ENCODE peak calls at places on chromosomes 16 and 17, in nine cellular contexts. One of them, this sample, is unnamed.

GRCh38 chr17:16818340-16818739 is 128.3 kb downstream of the CCDC144A start:
- DNase-seq in lower lobe of right lung: no peak
- DNase-seq in WTC11: no peak
- DNase-seq in astrocyte of the spinal cord: no peak
- DNase-seq in mesothelial cell of epicardium: no peak
- DNase-seq in GM23338: no peak
- DNase-seq in right lobe of liver: no peak
- DNase-seq in progenitor cell of endocrine pancreas: no peak
- DNase-seq in CD8-positive, alpha-beta T cell: no peak
- DNase-seq in this sample: no peak

GRCh38 chr17:28528329-28529011 is 22.3 kb downstream of the FOXN1 start:
- DNase-seq in progenitor cell of endocrine pancreas: no peak
- DNase-seq in right lobe of liver: no peak
- DNase-seq in GM23338: peak
- DNase-seq in WTC11: no peak
- DNase-seq in astrocyte of the spinal cord: no peak
- DNase-seq in mesothelial cell of epicardium: no peak
- DNase-seq in CD8-positive, alpha-beta T cell: no peak
- DNase-seq in lower lobe of right lung: no peak
- DNase-seq in this sample: no peak

GRCh38 chr17:48294989-48295892 is 134.8 kb downstream of the SKAP1 start:
- DNase-seq in astrocyte of the spinal cord: no peak
- DNase-seq in mesothelial cell of epicardium: no peak
- DNase-seq in WTC11: no peak
- DNase-seq in lower lobe of right lung: no peak
- DNase-seq in progenitor cell of endocrine pancreas: no peak
- DNase-seq in CD8-positive, alpha-beta T cell: no peak
- DNase-seq in right lobe of liver: no peak
- DNase-seq in GM23338: no peak
- DNase-seq in this sample: no peak

GRCh38 chr16:16014329-16015224 is 65.2 kb downstream of the ABCC1 start:
- DNase-seq in WTC11: no peak
- DNase-seq in GM23338: no peak
- DNase-seq in right lobe of liver: peak
- DNase-seq in CD8-positive, alpha-beta T cell: no peak
- DNase-seq in astrocyte of the spinal cord: peak
- DNase-seq in lower lobe of right lung: peak
- DNase-seq in mesothelial cell of epicardium: no peak
- DNase-seq in progenitor cell of endocrine pancreas: no peak
- DNase-seq in this sample: no peak

GRCh38 chr17:59840329-59840907 is 52.3 kb downstream of the TUBD1 start:
- DNase-seq in progenitor cell of endocrine pancreas: no peak
- DNase-seq in astrocyte of the spinal cord: peak
- DNase-seq in right lobe of liver: no peak
- DNase-seq in lower lobe of right lung: no peak
- DNase-seq in mesothelial cell of epicardium: no peak
- DNase-seq in GM23338: peak
- DNase-seq in WTC11: peak
- DNase-seq in CD8-positive, alpha-beta T cell: no peak
- DNase-seq in this sample: no peak

GRCh38 chr17:38628441-38628840 is 22.7 kb upstream of the SRCIN1 start:
- DNase-seq in GM23338: peak
- DNase-seq in lower lobe of right lung: no peak
- DNase-seq in astrocyte of the spinal cord: no peak
- DNase-seq in mesothelial cell of epicardium: no peak
- DNase-seq in right lobe of liver: peak
- DNase-seq in progenitor cell of endocrine pancreas: no peak
- DNase-seq in WTC11: peak
- DNase-seq in CD8-positive, alpha-beta T cell: no peak
- DNase-seq in this sample: no peak

GRCh38 chr17:59361386-59361785 is 29.9 kb downstream of the YPEL2 start:
- DNase-seq in mesothelial cell of epicardium: no peak
- DNase-seq in progenitor cell of endocrine pancreas: no peak
- DNase-seq in CD8-positive, alpha-beta T cell: no peak
- DNase-seq in astrocyte of the spinal cord: peak
- DNase-seq in WTC11: no peak
- DNase-seq in GM23338: no peak
- DNase-seq in right lobe of liver: no peak
- DNase-seq in lower lobe of right lung: no peak
- DNase-seq in this sample: no peak

GRCh38 chr16:49754495-49755290 is 101.2 kb downstream of the ZNF423 start:
- DNase-seq in right lobe of liver: no peak
- DNase-seq in progenitor cell of endocrine pancreas: no peak
- DNase-seq in mesothelial cell of epicardium: no peak
- DNase-seq in GM23338: peak
- DNase-seq in WTC11: peak
- DNase-seq in lower lobe of right lung: no peak
- DNase-seq in CD8-positive, alpha-beta T cell: no peak
- DNase-seq in astrocyte of the spinal cord: peak
- DNase-seq in this sample: no peak

GRCh38 chr16:86638642-86639041 is 60.3 kb downstream of the FOXL1 start:
- DNase-seq in mesothelial cell of epicardium: no peak
- DNase-seq in WTC11: no peak
- DNase-seq in astrocyte of the spinal cord: no peak
- DNase-seq in GM23338: no peak
- DNase-seq in right lobe of liver: no peak
- DNase-seq in lower lobe of right lung: no peak
- DNase-seq in CD8-positive, alpha-beta T cell: no peak
- DNase-seq in progenitor cell of endocrine pancreas: no peak
- DNase-seq in this sample: no peak

GRCh38 chr17:4968166-4968915 is 724 bp upstream of the SPAG7 start:
- DNase-seq in lower lobe of right lung: no peak
- DNase-seq in astrocyte of the spinal cord: no peak
- DNase-seq in GM23338: peak
- DNase-seq in CD8-positive, alpha-beta T cell: peak
- DNase-seq in WTC11: peak
- DNase-seq in progenitor cell of endocrine pancreas: peak
- DNase-seq in mesothelial cell of epicardium: peak
- DNase-seq in right lobe of liver: no peak
- DNase-seq in this sample: no peak

GRCh38 chr17:74785096-74785980 is 9.2 kb upstream of the NAT9 start:
- DNase-seq in CD8-positive, alpha-beta T cell: no peak
- DNase-seq in WTC11: no peak
- DNase-seq in lower lobe of right lung: no peak
- DNase-seq in right lobe of liver: no peak
- DNase-seq in GM23338: no peak
- DNase-seq in progenitor cell of endocrine pancreas: no peak
- DNase-seq in mesothelial cell of epicardium: no peak
- DNase-seq in astrocyte of the spinal cord: no peak
- DNase-seq in this sample: no peak

GRCh38 chr16:67459066-67459857 is 21.7 kb downstream of the ATP6V0D1 start:
- DNase-seq in progenitor cell of endocrine pancreas: no peak
- DNase-seq in lower lobe of right lung: peak
- DNase-seq in CD8-positive, alpha-beta T cell: no peak
- DNase-seq in WTC11: no peak
- DNase-seq in mesothelial cell of epicardium: no peak
- DNase-seq in GM23338: no peak
- DNase-seq in astrocyte of the spinal cord: no peak
- DNase-seq in right lobe of liver: no peak
- DNase-seq in this sample: no peak

GRCh38 chr17:59684967-59685366 is 22.3 kb downstream of the PTRH2 start:
- DNase-seq in astrocyte of the spinal cord: no peak
- DNase-seq in GM23338: no peak
- DNase-seq in CD8-positive, alpha-beta T cell: no peak
- DNase-seq in mesothelial cell of epicardium: no peak
- DNase-seq in right lobe of liver: no peak
- DNase-seq in progenitor cell of endocrine pancreas: no peak
- DNase-seq in WTC11: no peak
- DNase-seq in lower lobe of right lung: no peak
- DNase-seq in this sample: no peak

GRCh38 chr16:52070341-52071057 is 476.4 kb downstream of the TOX3 start:
- DNase-seq in CD8-positive, alpha-beta T cell: no peak
- DNase-seq in progenitor cell of endocrine pancreas: no peak
- DNase-seq in right lobe of liver: no peak
- DNase-seq in astrocyte of the spinal cord: no peak
- DNase-seq in WTC11: no peak
- DNase-seq in lower lobe of right lung: no peak
- DNase-seq in mesothelial cell of epicardium: no peak
- DNase-seq in GM23338: no peak
- DNase-seq in this sample: no peak

GRCh38 chr16:30358577-30358936 is 3.4 kb upstream of the CD2BP2 start:
- DNase-seq in mesothelial cell of epicardium: no peak
- DNase-seq in CD8-positive, alpha-beta T cell: no peak
- DNase-seq in lower lobe of right lung: no peak
- DNase-seq in GM23338: no peak
- DNase-seq in right lobe of liver: no peak
- DNase-seq in astrocyte of the spinal cord: no peak
- DNase-seq in WTC11: no peak
- DNase-seq in progenitor cell of endocrine pancreas: no peak
- DNase-seq in this sample: no peak

GRCh38 chr16:9351841-9352434 is 260.5 kb downstream of the HAPSTR1 start:
- DNase-seq in mesothelial cell of epicardium: no peak
- DNase-seq in right lobe of liver: no peak
- DNase-seq in astrocyte of the spinal cord: no peak
- DNase-seq in CD8-positive, alpha-beta T cell: no peak
- DNase-seq in lower lobe of right lung: no peak
- DNase-seq in progenitor cell of endocrine pancreas: no peak
- DNase-seq in WTC11: no peak
- DNase-seq in GM23338: no peak
- DNase-seq in this sample: no peak

GRCh38 chr16:79334127-79334526 is 266.4 kb downstream of the MAF start:
- DNase-seq in right lobe of liver: no peak
- DNase-seq in progenitor cell of endocrine pancreas: no peak
- DNase-seq in mesothelial cell of epicardium: no peak
- DNase-seq in CD8-positive, alpha-beta T cell: peak
- DNase-seq in lower lobe of right lung: peak
- DNase-seq in WTC11: peak
- DNase-seq in astrocyte of the spinal cord: no peak
- DNase-seq in GM23338: peak
- DNase-seq in this sample: no peak

GRCh38 chr16:27698266-27698665 is 148.3 kb downstream of the KATNIP start:
- DNase-seq in WTC11: peak
- DNase-seq in CD8-positive, alpha-beta T cell: no peak
- DNase-seq in lower lobe of right lung: no peak
- DNase-seq in GM23338: peak
- DNase-seq in right lobe of liver: no peak
- DNase-seq in progenitor cell of endocrine pancreas: no peak
- DNase-seq in mesothelial cell of epicardium: peak
- DNase-seq in astrocyte of the spinal cord: no peak
- DNase-seq in this sample: no peak

GRCh38 chr16:30551781-30552180 is 6.4 kb downstream of the ZNF764 start:
- DNase-seq in right lobe of liver: no peak
- DNase-seq in WTC11: no peak
- DNase-seq in astrocyte of the spinal cord: no peak
- DNase-seq in CD8-positive, alpha-beta T cell: peak
- DNase-seq in mesothelial cell of epicardium: no peak
- DNase-seq in GM23338: no peak
- DNase-seq in lower lobe of right lung: peak
- DNase-seq in progenitor cell of endocrine pancreas: no peak
- DNase-seq in this sample: no peak

GRCh38 chr17:77914440-77915254 is 43.9 kb upstream of the TNRC6C start:
- DNase-seq in WTC11: peak
- DNase-seq in mesothelial cell of epicardium: peak
- DNase-seq in astrocyte of the spinal cord: peak
- DNase-seq in progenitor cell of endocrine pancreas: no peak
- DNase-seq in right lobe of liver: no peak
- DNase-seq in lower lobe of right lung: no peak
- DNase-seq in CD8-positive, alpha-beta T cell: no peak
- DNase-seq in GM23338: peak
- DNase-seq in this sample: no peak

DNA sequence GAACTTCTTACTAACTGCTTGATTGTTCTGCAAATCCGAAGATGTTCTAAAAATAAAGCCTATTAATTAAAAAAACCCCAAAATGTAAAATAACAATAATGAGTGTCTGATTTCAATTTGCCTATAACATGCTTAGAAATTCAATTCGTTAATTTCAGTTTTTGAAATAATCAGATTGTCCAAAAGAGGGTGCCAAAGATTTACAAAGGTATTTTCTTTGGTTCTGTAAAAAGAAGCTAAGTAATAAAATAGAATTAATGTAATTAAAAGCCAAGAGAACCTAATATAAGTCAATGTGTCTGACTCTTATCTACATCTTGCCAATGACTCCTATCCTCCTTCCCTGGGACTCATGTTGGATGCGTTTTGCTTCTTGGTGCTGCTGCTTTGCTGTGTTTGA is 75.0 kb upstream of the CPHXL start:
- DNase-seq in GM23338: peak
- DNase-seq in CD8-positive, alpha-beta T cell: no peak
- DNase-seq in progenitor cell of endocrine pancreas: no peak
- DNase-seq in WTC11: no peak
- DNase-seq in right lobe of liver: no peak
- DNase-seq in astrocyte of the spinal cord: peak
- DNase-seq in mesothelial cell of epicardium: no peak
- DNase-seq in lower lobe of right lung: no peak
- DNase-seq in this sample: no peak
- TF ChIP-seq CTCF in GM23338: no peak
- TF ChIP-seq CTCF in CD8-positive, alpha-beta T cell: no peak
- TF ChIP-seq CTCF in progenitor cell of endocrine pancreas: peak
- TF ChIP-seq CTCF in WTC11: no peak
- TF ChIP-seq CTCF in right lobe of liver: no peak
- TF ChIP-seq CTCF in astrocyte of the spinal cord: no peak
- TF ChIP-seq CTCF in mesothelial cell of epicardium: peak
- TF ChIP-seq CTCF in lower lobe of right lung: no peak
- TF ChIP-seq CTCF in this sample: peak

DNA sequence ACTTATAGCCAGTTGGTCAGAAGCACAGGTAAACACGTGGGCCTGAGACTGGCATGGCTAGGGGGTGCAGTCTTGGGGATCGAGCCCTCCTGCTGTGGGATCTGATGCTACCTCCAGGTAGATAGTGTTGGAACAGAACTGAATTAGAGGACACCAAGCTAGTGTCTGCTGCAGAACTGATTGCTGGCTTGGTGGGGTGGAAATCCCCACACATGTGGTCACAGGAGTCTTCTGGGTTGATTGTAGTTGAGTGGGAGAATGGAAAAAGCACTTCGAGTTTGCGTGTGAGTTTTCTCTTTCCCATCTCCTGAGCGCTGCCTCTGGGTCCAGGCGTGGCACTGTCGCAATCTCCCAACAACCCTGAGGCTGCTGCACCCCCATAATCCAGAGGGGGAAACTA is 8.0 kb upstream of the SPATA32 start:
- DNase-seq in astrocyte of the spinal cord: no peak
- DNase-seq in GM23338: no peak
- DNase-seq in right lobe of liver: no peak
- DNase-seq in CD8-positive, alpha-beta T cell: no peak
- DNase-seq in lower lobe of right lung: no peak
- DNase-seq in mesothelial cell of epicardium: no peak
- DNase-seq in progenitor cell of endocrine pancreas: no peak
- DNase-seq in WTC11: no peak
- DNase-seq in this sample: no peak
- TF ChIP-seq CTCF in astrocyte of the spinal cord: no peak
- TF ChIP-seq CTCF in GM23338: no peak
- TF ChIP-seq CTCF in right lobe of liver: no peak
- TF ChIP-seq CTCF in CD8-positive, alpha-beta T cell: no peak
- TF ChIP-seq CTCF in lower lobe of right lung: no peak
- TF ChIP-seq CTCF in mesothelial cell of epicardium: no peak
- TF ChIP-seq CTCF in progenitor cell of endocrine pancreas: no peak
- TF ChIP-seq CTCF in WTC11: no peak
- TF ChIP-seq CTCF in this sample: no peak

GRCh38 chr16:65689726-65690125 is 567.9 kb upstream of the CDH11 start:
- DNase-seq in lower lobe of right lung: no peak
- DNase-seq in CD8-positive, alpha-beta T cell: no peak
- DNase-seq in GM23338: no peak
- DNase-seq in progenitor cell of endocrine pancreas: no peak
- DNase-seq in mesothelial cell of epicardium: no peak
- DNase-seq in WTC11: no peak
- DNase-seq in astrocyte of the spinal cord: no peak
- DNase-seq in right lobe of liver: no peak
- DNase-seq in this sample: no peak
- TF ChIP-seq CTCF in lower lobe of right lung: no peak
- TF ChIP-seq CTCF in CD8-positive, alpha-beta T cell: no peak
- TF ChIP-seq CTCF in GM23338: no peak
- TF ChIP-seq CTCF in progenitor cell of endocrine pancreas: no peak
- TF ChIP-seq CTCF in mesothelial cell of epicardium: no peak
- TF ChIP-seq CTCF in WTC11: no peak
- TF ChIP-seq CTCF in astrocyte of the spinal cord: no peak
- TF ChIP-seq CTCF in right lobe of liver: no peak
- TF ChIP-seq CTCF in this sample: no peak

GRCh38 chr17:82416771-82417170 is 1.4 kb upstream of the HEXD start:
- DNase-seq in CD8-positive, alpha-beta T cell: no peak
- DNase-seq in mesothelial cell of epicardium: no peak
- DNase-seq in right lobe of liver: no peak
- DNase-seq in astrocyte of the spinal cord: no peak
- DNase-seq in GM23338: no peak
- DNase-seq in progenitor cell of endocrine pancreas: no peak
- DNase-seq in WTC11: no peak
- DNase-seq in lower lobe of right lung: no peak
- DNase-seq in this sample: peak
- TF ChIP-seq CTCF in CD8-positive, alpha-beta T cell: peak
- TF ChIP-seq CTCF in mesothelial cell of epicardium: peak
- TF ChIP-seq CTCF in right lobe of liver: no peak
- TF ChIP-seq CTCF in astrocyte of the spinal cord: peak
- TF ChIP-seq CTCF in GM23338: no peak
- TF ChIP-seq CTCF in progenitor cell of endocrine pancreas: peak
- TF ChIP-seq CTCF in WTC11: no peak
- TF ChIP-seq CTCF in lower lobe of right lung: no peak
- TF ChIP-seq CTCF in this sample: no peak

This sample was measured in RWPE2.